ENCODE peak calls at places on chromosomes 6 and 20, in eight cellular contexts. F is adrenal gland; W is effector memory CD4-positive, alpha-beta T cell; A is right lobe of liver; K is brain microvascular endothelial cell; Y is right cardiac atrium; H is transverse colon; S is endodermal cell. O is an unnamed sample.
A peak's percentile ranks its signal among the peaks of the same experiment; 100 is the strongest.

GRCh38 chr20:47348539-47349142 is 7.9 kb downstream of the ZMYND8 start:
- DNase-seq in A (no peak), W (no peak), K (no peak), S (peak; percentile 67), Y (no peak), H (no peak), F (no peak), O (no peak)

GRCh38 chr6:25414755-25415154 is 135.6 kb downstream of the CARMIL1 start:
- DNase-seq in H (no peak), S (no peak), W (no peak), A (no peak), F (no peak), Y (no peak), K (no peak), O (no peak)

GRCh38 chr6:138520463-138520862 is 21.2 kb upstream of the NHSL1 start:
- DNase-seq in K (no peak), Y (no peak), A (no peak), W (no peak), S (no peak), H (no peak), F (no peak), O (no peak)

GRCh38 chr6:167047554-167047953 is 48.4 kb downstream of the CEP43 start:
- DNase-seq in H (peak; percentile 39), Y (peak; percentile 60), F (no peak), W (peak; percentile 39), S (no peak), A (no peak), K (no peak), O (peak; percentile 55)

GRCh38 chr6:4553387-4553786 is 222.8 kb upstream of the CDYL start:
- DNase-seq in F (no peak), W (no peak), K (no peak), H (no peak), Y (no peak), A (no peak), S (no peak), O (no peak)

GRCh38 chr6:63573140-63573898 is 1.0 kb downstream of the LOC128125822 start:
- DNase-seq in Y (peak; percentile 89), A (peak; percentile 86), W (peak; percentile 51), S (peak; percentile 96), K (peak; percentile 55), H (peak; percentile 93), F (peak; percentile 90), O (peak; percentile 93)

GRCh38 chr20:1062334-1063015 is 55.9 kb upstream of the PSMF1 start:
- DNase-seq in K (no peak), F (no peak), W (no peak), H (peak; percentile 60), Y (no peak), A (no peak), S (peak; percentile 54), O (no peak)

GRCh38 chr20:19757487-19757972 is 528 bp upstream of the RIN2 start:
- DNase-seq in A (peak; percentile 81), H (peak; percentile 74), K (peak; percentile 59), F (peak; percentile 83), Y (peak; percentile 96), S (peak; percentile 88), W (no peak), O (peak; percentile 92)

GRCh38 chr6:144725731-144726522 is 440.8 kb downstream of the UTRN start:
- DNase-seq in F (no peak), K (no peak), S (no peak), A (no peak), Y (no peak), H (no peak), W (no peak), O (no peak)

GRCh38 chr20:54227751-54228150 is 19.9 kb downstream of the PFDN4 start:
- DNase-seq in H (no peak), Y (no peak), S (no peak), A (no peak), K (no peak), W (no peak), F (no peak), O (no peak)

GRCh38 chr20:50245561-50246366 is 55.1 kb downstream of the CEBPB start:
- DNase-seq in H (no peak), Y (no peak), S (no peak), A (no peak), W (no peak), F (no peak), K (no peak), O (no peak)

GRCh38 chr6:6234963-6235362 is 85.5 kb downstream of the F13A1 start:
- DNase-seq in F (no peak), Y (no peak), H (no peak), W (no peak), A (no peak), K (no peak), S (no peak), O (no peak)

GRCh38 chr6:23783901-23784300 is 342.1 kb upstream of the NRSN1 start:
- DNase-seq in W (no peak), F (no peak), A (no peak), H (no peak), K (no peak), S (no peak), Y (no peak), O (no peak)

GRCh38 chr6:109164331-109164730 is 69.0 kb downstream of the CEP57L1 start:
- DNase-seq in W (no peak), S (no peak), Y (no peak), H (no peak), F (no peak), K (no peak), A (no peak), O (no peak)

GRCh38 chr6:30227763-30228487 is 14.7 kb upstream of the TRIM26 start:
- DNase-seq in Y (no peak), S (peak; percentile 60), W (no peak), H (no peak), F (no peak), K (no peak), A (no peak), O (no peak)

GRCh38 chr6:79946242-79946641 is 1.1 kb downstream of the ELOVL4 start:
- DNase-seq in K (peak; percentile 5), W (no peak), H (no peak), Y (no peak), F (no peak), S (peak; percentile 67), A (no peak), O (no peak)

GRCh38 chr6:117505337-117505736 is 22.9 kb downstream of the DCBLD1 start:
- DNase-seq in S (no peak), F (no peak), W (no peak), H (no peak), A (no peak), Y (no peak), K (no peak), O (no peak)

GRCh38 chr6:117504478-117505144 is 22.1 kb downstream of the DCBLD1 start:
- DNase-seq in K (no peak), H (peak; percentile 33), A (no peak), F (no peak), S (no peak), Y (no peak), W (no peak), O (no peak)

GRCh38 chr6:117509021-117509420 is 26.5 kb downstream of the DCBLD1 start:
- DNase-seq in Y (no peak), H (no peak), S (no peak), A (no peak), K (no peak), F (no peak), W (no peak), O (no peak)

GRCh38 chr6:117508450-117508971 is 26.0 kb downstream of the DCBLD1 start:
- DNase-seq in A (no peak), F (no peak), Y (no peak), H (no peak), W (no peak), S (no peak), K (no peak), O (no peak)

GRCh38 chr6:117506180-117506835 is 23.8 kb downstream of the DCBLD1 start:
- DNase-seq in W (no peak), A (no peak), K (peak; percentile 35), Y (no peak), H (no peak), S (no peak), F (no peak), O (no peak)
- H3K27ac ChIP-seq in W (no peak overlapping the region), A (no peak overlapping the region), K (no peak overlapping the region), Y (no peak overlapping the region), H (no peak overlapping the region), S (no peak overlapping the region), F (no peak overlapping the region), O (no peak overlapping the region)

DNA sequence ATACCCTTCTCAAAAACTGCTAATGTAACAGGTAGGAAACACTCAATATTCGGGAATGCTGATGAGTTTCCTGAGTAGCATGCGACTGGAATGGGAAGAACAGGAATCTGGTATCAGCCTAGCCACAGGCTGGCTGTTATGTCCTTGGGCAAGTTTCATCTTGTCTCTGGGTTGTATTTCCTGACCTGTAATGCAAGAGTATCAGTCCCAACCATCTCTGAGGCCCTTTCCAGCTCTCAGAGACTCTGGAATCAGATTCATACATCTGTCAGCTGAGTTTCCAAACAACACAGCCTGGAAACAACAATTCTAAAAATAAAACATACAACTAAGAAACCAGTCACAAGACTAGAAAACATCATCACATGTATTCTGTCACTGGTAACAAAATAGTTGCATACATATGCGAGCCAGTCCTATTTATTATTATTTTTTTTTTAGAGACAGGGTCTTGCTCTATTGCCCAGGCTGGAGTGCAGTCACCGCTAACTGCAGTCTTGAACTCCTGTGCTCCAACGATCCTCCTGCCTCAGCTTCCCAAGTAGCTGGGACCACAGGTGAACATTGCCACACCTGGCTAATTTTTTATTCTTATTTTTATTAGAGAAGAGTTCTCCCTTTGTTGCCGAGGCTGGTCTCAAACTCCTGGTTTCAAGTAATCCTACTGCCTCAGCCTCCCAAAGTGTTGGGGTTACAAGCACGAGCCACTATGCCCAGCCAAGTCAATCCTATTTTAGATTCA is 16.7 kb upstream of the TFAP2A start:
- DNase-seq in F (no peak), S (no peak), W (no peak), A (no peak), K (no peak), Y (no peak), H (no peak), O (no peak)
- H3K27ac ChIP-seq in F (no peak overlapping the region), S (no peak overlapping the region), W (no peak overlapping the region), A (no peak overlapping the region), K (no peak overlapping the region), Y (no peak overlapping the region), H (no peak overlapping the region), O (no peak overlapping the region)

GRCh38 chr6:26468829-26469228 is 11.1 kb downstream of the BTN2A1 start:
- DNase-seq in W (no peak), F (no peak), K (no peak), A (no peak), S (no peak), Y (no peak), H (no peak), O (no peak)
- H3K27ac ChIP-seq in W (no peak overlapping the region), F (no peak overlapping the region), K (no peak overlapping the region), A (no peak overlapping the region), S (no peak overlapping the region), Y (no peak overlapping the region), H (no peak overlapping the region), O (no peak overlapping the region)

DNA sequence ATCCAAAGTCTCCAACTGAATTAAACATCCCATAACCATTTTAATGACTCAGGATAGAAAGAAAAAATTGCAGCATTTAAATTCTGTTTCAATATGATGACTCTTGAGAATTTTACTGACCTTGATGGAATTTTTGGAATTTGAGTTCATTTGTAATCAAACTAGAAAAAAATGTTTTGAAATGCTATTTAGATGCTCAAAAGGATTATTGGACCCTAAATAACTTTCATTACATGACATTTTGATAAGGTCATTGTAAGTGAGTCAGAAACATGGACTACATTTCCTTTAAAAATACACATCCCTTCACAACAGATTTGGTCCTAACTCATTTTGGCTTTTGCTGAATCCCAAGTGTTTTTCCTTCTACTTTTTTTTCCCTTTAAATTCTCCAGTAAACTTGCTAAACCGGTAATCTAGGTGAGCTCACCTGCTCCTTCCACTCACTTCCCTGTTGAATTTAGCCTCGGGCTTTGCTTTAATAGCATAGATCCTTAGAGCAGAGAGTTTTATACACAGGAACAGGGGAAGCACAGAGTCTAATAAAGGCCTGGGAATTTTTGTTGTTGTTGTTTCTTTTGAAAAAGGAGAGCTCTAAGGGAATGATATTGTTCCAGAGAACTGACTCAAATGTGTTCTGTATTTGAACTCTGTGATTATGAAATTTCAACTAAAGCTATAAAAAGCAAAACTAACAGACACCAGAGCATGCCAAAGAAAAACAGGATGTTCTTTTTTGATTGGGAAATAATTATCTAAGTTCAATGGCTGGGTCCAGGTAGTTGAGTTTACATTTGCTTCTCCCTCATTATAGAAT is 1088.3 kb upstream of the CITED2 start:
- DNase-seq in Y (no peak), F (no peak), S (no peak), A (no peak), H (peak; percentile 8), K (no peak), W (no peak), O (no peak)
- H3K27ac ChIP-seq in Y (peak overlapping the region; percentile 54), F (peak overlapping the region; percentile 76), S (no peak overlapping the region), A (peak overlapping the region; percentile 81), H (peak overlapping the region; percentile 77), K (peak overlapping the region; percentile 93), W (no peak overlapping the region), O (peak overlapping the region; percentile 73)

O was measured in left lung.